ENCODE peak calls at places on chromosome X, in eight cellular contexts. P is SK-N-MC, X is spleen, A is prostate gland, F is GM23338, D is SK-N-SH, K is breast epithelium, B is endothelial cell of umbilical vein. R is an unnamed sample.

GRCh38 chrX:72735561-72735960 is 21.5 kb upstream of the PHKA1 start:
- DNase-seq in P (no peak), X (no peak), A (no peak), F (no peak), D (no peak), K (no peak), B (no peak), R (no peak)

GRCh38 chrX:70129811-70130210 is 3.4 kb upstream of the IGBP1 start:
- DNase-seq in P (no peak), X (no peak), A (no peak), F (no peak), D (no peak), K (no peak), B (no peak), R (no peak)

GRCh38 chrX:140815868-140816267 is 106.3 kb downstream of the LINC00632 start:
- DNase-seq in P (peak), X (no peak), A (no peak), F (no peak), D (no peak), K (no peak), B (no peak), R (no peak)

GRCh38 chrX:120769576-120770341 is 105.9 kb downstream of the CT47B1 start:
- DNase-seq in P (no peak), X (no peak), A (peak), F (peak), D (peak), K (no peak), B (peak), R (no peak)

GRCh38 chrX:134603806-134604700 is 54.2 kb downstream of the PLAC1 start:
- DNase-seq in P (no peak), X (no peak), A (no peak), F (peak), D (no peak), K (no peak), B (peak), R (no peak)

GRCh38 chrX:40845331-40845911 is 110.1 kb upstream of the MED14 start:
- DNase-seq in P (no peak), X (no peak), A (no peak), F (peak), D (no peak), K (no peak), B (peak), R (no peak)

GRCh38 chrX:132480581-132481203 is 8.1 kb downstream of the MBNL3 start:
- DNase-seq in P (peak), X (peak), A (peak), F (no peak), D (no peak), K (no peak), B (peak), R (no peak)

GRCh38 chrX:141341341-141341740 is 99.0 kb upstream of the SPANXC start:
- DNase-seq in P (no peak), X (no peak), A (no peak), F (no peak), D (no peak), K (no peak), B (peak), R (no peak)

GRCh38 chrX:7228226-7228625 is 80.3 kb upstream of the PUDP start:
- DNase-seq in P (no peak), X (no peak), A (no peak), F (no peak), D (no peak), K (no peak), B (no peak), R (no peak)

GRCh38 chrX:97310373-97310772 is 426.7 kb downstream of the RPA4 start:
- DNase-seq in P (peak), X (no peak), A (no peak), F (peak), D (no peak), K (no peak), B (no peak), R (no peak)

GRCh38 chrX:97638621-97639020 is 754.9 kb downstream of the RPA4 start:
- DNase-seq in P (no peak), X (no peak), A (no peak), F (no peak), D (no peak), K (no peak), B (no peak), R (no peak)

GRCh38 chrX:97389761-97390192 is 506.1 kb downstream of the RPA4 start:
- DNase-seq in P (no peak), X (no peak), A (no peak), F (no peak), D (no peak), K (no peak), B (peak), R (no peak)

DNA sequence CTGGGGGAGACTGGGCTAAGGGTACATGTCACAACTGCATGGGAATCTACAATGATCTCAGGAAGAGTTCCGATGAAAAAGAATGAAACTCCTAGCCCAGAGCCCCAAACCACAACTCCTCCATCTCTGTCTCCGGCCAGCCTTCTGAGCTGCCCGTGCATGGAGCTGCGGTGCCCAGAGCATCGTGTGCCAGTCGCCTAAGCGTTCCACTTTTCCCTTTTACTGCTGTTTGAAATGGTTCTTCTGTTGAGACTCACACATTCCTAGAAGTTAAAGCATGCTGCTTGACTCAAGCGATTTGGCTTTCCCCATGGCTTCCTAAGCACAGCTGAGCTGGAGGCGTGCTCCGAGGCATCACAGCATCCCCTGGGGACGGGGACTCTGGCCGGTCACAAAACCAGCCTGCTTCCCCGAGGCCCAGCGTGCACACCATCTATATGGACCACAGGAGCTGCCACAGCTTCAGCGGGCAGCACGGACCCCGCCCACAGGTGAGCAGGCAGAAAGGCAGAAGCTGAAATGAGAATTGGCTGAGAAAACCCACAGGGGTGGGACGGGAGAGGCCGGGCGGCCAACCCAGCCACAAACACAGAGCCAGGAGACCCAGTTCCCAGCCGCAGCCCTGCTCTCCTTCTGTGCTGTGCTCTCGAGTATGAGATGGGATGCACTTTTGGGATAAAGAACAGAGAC is 5.0 kb downstream of the CCNQ start:
- DNase-seq in P (no peak), X (peak), A (no peak), F (no peak), D (no peak), K (no peak), B (no peak), R (no peak)
- H3K27ac ChIP-seq in P (no peak), X (no peak), A (no peak), F (no peak), D (peak), K (no peak), B (no peak), R (no peak)

GRCh38 chrX:46218373-46218772 is 326.8 kb downstream of the ZNF674 start:
- DNase-seq in P (no peak), X (no peak), A (no peak), F (no peak), D (no peak), K (no peak), B (no peak), R (no peak)

GRCh38 chrX:46226422-46226821 is 318.8 kb downstream of the ZNF674 start:
- DNase-seq in P (no peak), X (no peak), A (no peak), F (no peak), D (no peak), K (no peak), B (no peak), R (no peak)

GRCh38 chrX:46216406-46216805 is 328.8 kb downstream of the ZNF674 start:
- DNase-seq in P (no peak), X (no peak), A (no peak), F (no peak), D (no peak), K (no peak), B (peak), R (no peak)

DNA sequence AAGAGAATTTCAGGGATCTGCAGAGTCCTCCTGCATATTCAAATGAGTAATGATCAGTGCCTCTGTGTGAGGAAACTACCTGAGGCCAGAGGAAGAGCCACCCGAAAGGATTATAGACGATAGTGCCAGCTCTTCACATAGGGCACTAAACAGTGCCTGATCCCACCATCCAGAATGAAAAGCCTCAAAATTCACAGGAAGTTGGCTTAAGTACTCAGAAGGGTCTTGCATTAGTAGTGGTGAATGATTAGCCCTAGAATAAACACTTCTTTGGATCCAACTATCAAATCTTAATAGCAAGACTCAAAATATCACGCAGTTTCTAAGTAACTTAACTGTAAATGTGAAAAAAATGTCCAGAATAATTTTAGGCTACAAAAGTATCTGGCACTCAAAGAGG is 324.4 kb downstream of the ZNF674 start:
- DNase-seq in P (no peak), X (no peak), A (no peak), F (no peak), D (no peak), K (no peak), B (no peak), R (no peak)
- H3K4me3 ChIP-seq in P (no peak), X (no peak), A (no peak), F (no peak), D (no peak), K (no peak), B (no peak), R (no peak)

DNA sequence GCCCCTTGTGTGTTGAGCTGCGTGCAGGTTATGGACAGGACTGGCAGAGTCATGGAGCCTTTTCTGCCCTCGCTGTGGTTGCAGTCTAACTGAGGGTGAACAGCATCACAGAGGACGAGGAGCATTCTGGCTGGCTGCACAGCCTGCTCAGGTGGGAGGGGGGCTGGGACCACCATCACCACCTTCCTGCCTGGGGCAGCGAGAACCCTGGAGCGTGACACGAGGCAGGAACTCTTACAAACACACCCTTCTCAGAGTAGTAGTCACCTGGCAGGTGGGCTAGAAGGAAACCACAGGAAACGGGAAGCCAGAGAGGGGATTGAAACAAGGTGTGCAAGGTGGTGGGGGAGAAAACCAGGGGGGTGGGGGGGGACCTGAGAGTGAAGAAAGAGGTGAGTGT is 25.6 kb downstream of the TKTL1 start:
- DNase-seq in P (no peak), X (peak), A (no peak), F (no peak), D (no peak), K (no peak), B (no peak), R (no peak)
- TF ChIP-seq POLR2AphosphoS5 in P (no peak), X (no peak), A (no peak), F (no peak), D (no peak), K (no peak), B (no peak), R (no peak)

GRCh38 chrX:103536732-103537131 is 17.4 kb upstream of the RAB40A start:
- DNase-seq in P (no peak), X (no peak), A (no peak), F (no peak), D (no peak), K (no peak), B (no peak), R (no peak)

GRCh38 chrX:103533428-103534216 is 14.3 kb upstream of the RAB40A start:
- DNase-seq in P (peak), X (peak), A (peak), F (peak), D (peak), K (peak), B (peak), R (peak)

GRCh38 chrX:103537871-103538387 is 18.6 kb upstream of the RAB40A start:
- DNase-seq in P (no peak), X (no peak), A (no peak), F (no peak), D (no peak), K (no peak), B (no peak), R (no peak)

GRCh38 chrX:103536071-103536470 is 16.8 kb upstream of the RAB40A start:
- DNase-seq in P (no peak), X (no peak), A (no peak), F (no peak), D (no peak), K (no peak), B (no peak), R (no peak)

GRCh38 chrX:103535206-103535605 is 15.9 kb upstream of the RAB40A start:
- DNase-seq in P (no peak), X (no peak), A (no peak), F (no peak), D (no peak), K (no peak), B (no peak), R (no peak)
- H3K27ac ChIP-seq in P (no peak), X (no peak), A (peak), F (no peak), D (no peak), K (no peak), B (no peak), R (peak)

GRCh38 chrX:25013593-25014365 is 2.0 kb downstream of the ARX start:
- DNase-seq in P (no peak), X (no peak), A (no peak), F (no peak), D (peak), K (no peak), B (no peak), R (no peak)
- H3K4me3 ChIP-seq in P (peak), X (no peak), A (no peak), F (peak), D (no peak), K (peak), B (no peak), R (no peak)

GRCh38 chrX:123732679-123733363 is at the start of gene THOC2:
- DNase-seq in P (peak), X (peak), A (peak), F (peak), D (peak), K (peak), B (peak), R (peak)
- TF ChIP-seq POLR2AphosphoS5 in P (peak), X (peak), A (peak), F (peak), D (peak), K (peak), B (peak), R (no peak)

R was measured in suprapubic skin.